ENCODE peak calls at places on chromosomes 1 and 21, in nine cellular contexts. D, F, V, B, I, T, E, O and Z are unnamed samples.
A peak's percentile ranks its signal among the peaks of the same experiment; 100 is the strongest.

GRCh38 chr1:50176563-50176885 is 67.8 kb downstream of the ELAVL4 start:
- DNase-seq in I (no peak), T (no peak), O (no peak), E (no peak), B (no peak), F (no peak), D (no peak), V (no peak), Z (no peak)

GRCh38 chr21:41526478-41527087 is 18.6 kb upstream of the TMPRSS2 start:
- DNase-seq in V (no peak), B (peak; percentile 80), T (no peak), D (no peak), O (no peak), E (no peak), F (no peak), I (no peak), Z (no peak)

GRCh38 chr1:24769656-24770651 is 24.7 kb downstream of the CLIC4 start:
- DNase-seq in E (no peak), I (peak; percentile 54), B (no peak), F (no peak), O (no peak), T (peak; percentile 89), D (no peak), V (peak; percentile 52), Z (peak; percentile 84)

GRCh38 chr1:26500488-26501175 is 28.4 kb downstream of the HMGN2 start:
- DNase-seq in F (peak; percentile 90), V (peak; percentile 92), D (peak; percentile 92), B (peak; percentile 93), E (peak; percentile 88), O (peak; percentile 89), I (peak; percentile 97), T (no peak), Z (peak; percentile 44)

GRCh38 chr1:54811066-54811465 is 9.9 kb upstream of the TTC22 start:
- DNase-seq in E (peak; percentile 26), T (no peak), F (no peak), O (no peak), V (no peak), B (peak; percentile 4), D (no peak), I (no peak), Z (no peak)

GRCh38 chr1:246805135-246805716 is 81.0 kb downstream of the SCCPDH start:
- DNase-seq in E (no peak), B (no peak), O (no peak), D (no peak), F (no peak), V (no peak), I (no peak), T (no peak), Z (no peak)

GRCh38 chr1:245370905-245371581 is 216.3 kb downstream of the KIF26B start:
- DNase-seq in O (no peak), B (peak; percentile 12), I (no peak), F (peak; percentile 79), T (no peak), V (peak; percentile 12), E (no peak), D (no peak), Z (no peak)

GRCh38 chr1:21811875-21812305 is at the start of gene LDLRAD2:
- DNase-seq in E (no peak), D (no peak), I (peak; percentile 16), F (no peak), B (no peak), O (no peak), V (no peak), T (no peak), Z (no peak)

GRCh38 chr1:46301406-46302090 is 1.9 kb downstream of the LRRC41 start:
- DNase-seq in O (peak; percentile 48), B (no peak), T (no peak), V (peak; percentile 76), F (peak; percentile 65), D (peak; percentile 74), I (no peak), E (no peak), Z (peak; percentile 19)

GRCh38 chr1:62228139-62228882 is 33.7 kb downstream of the L1TD1 start:
- DNase-seq in E (no peak), O (no peak), B (no peak), T (no peak), V (no peak), F (no peak), I (no peak), D (no peak), Z (no peak)

GRCh38 chr1:183180213-183180612 is 5.9 kb upstream of the LAMC2 start:
- DNase-seq in F (peak; percentile 65), I (no peak), D (no peak), O (no peak), E (no peak), V (no peak), B (peak; percentile 40), T (peak; percentile 71), Z (peak; percentile 84)

GRCh38 chr1:7583291-7584096 is 187.6 kb upstream of the VAMP3 start:
- DNase-seq in E (no peak), V (no peak), T (no peak), O (no peak), B (no peak), F (no peak), I (no peak), D (no peak), Z (no peak)

GRCh38 chr21:30216041-30216723 is at the start of gene CLDN8:
- DNase-seq in I (no peak), F (no peak), B (peak; percentile 65), D (no peak), O (no peak), V (no peak), E (no peak), T (no peak), Z (no peak)

GRCh38 chr1:238653693-238654321 is 732.6 kb upstream of the CHRM3 start:
- DNase-seq in D (no peak), T (no peak), F (no peak), B (no peak), V (no peak), E (no peak), I (no peak), O (no peak), Z (no peak)

GRCh38 chr1:44405804-44406743 is 1.0 kb downstream of the RNF220 start:
- DNase-seq in I (peak; percentile 51), D (no peak), O (peak; percentile 54), T (no peak), E (peak; percentile 48), B (no peak), V (peak; percentile 30), F (no peak), Z (no peak)

GRCh38 chr1:117967472-117967871 is 37.9 kb downstream of the WDR3 start:
- DNase-seq in O (no peak), D (no peak), F (no peak), V (peak; percentile 24), B (no peak), I (no peak), T (peak; percentile 14), E (no peak), Z (peak; percentile 29)

GRCh38 chr1:228364068-228364705 is 42.4 kb downstream of the TRIM11 start:
- DNase-seq in E (no peak), B (no peak), O (no peak), I (no peak), T (no peak), F (peak; percentile 23), V (no peak), D (peak; percentile 50), Z (no peak)

GRCh38 chr1:177611402-177611801 is 358.5 kb downstream of the SEC16B start:
- DNase-seq in F (no peak), I (no peak), E (no peak), D (no peak), T (no peak), O (no peak), B (no peak), V (no peak), Z (no peak)

GRCh38 chr1:1550591-1551432 is 10.4 kb upstream of the TMEM240 start:
- DNase-seq in I (no peak), V (no peak), D (peak; percentile 80), O (no peak), T (no peak), E (no peak), B (no peak), F (no peak), Z (no peak)
- TF ChIP-seq CTCF in I (peak; percentile 3), V (peak; percentile 5), D (peak; percentile 40), O (peak; percentile 60), T (peak; percentile 48), E (peak; percentile 12), B (no peak), F (peak; percentile 44), Z (peak; percentile 45)

DNA sequence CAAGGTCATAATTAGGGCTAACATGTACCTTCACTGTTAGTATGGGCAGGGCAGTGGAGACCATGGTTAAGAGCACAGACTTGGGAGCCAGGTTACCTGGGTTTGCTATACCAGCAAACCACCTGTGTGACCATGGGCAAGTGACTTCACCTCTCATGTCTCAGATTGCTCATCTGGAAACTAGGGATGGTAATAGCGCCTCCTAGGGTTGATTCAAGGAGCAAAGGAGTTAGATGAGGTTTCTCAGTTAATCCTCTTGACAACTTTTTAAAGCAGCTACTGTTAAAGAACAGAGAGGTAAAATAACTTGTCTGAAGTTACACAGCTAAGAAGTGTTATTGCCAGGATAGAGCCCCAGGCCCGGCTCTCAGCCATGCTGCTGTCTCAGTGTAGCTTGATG is 790 bp upstream of the MATN1 start:
- DNase-seq in F (no peak), B (no peak), D (no peak), V (no peak), E (no peak), O (no peak), I (no peak), T (no peak), Z (no peak)
- TF ChIP-seq CTCF in F (no peak), B (no peak), D (no peak), V (peak; percentile 43), E (no peak), O (peak; percentile 59), I (no peak), T (peak; percentile 6), Z (peak; percentile 7)

GRCh38 chr1:42957880-42958487 is 684 bp downstream of the SLC2A1 start:
- DNase-seq in I (peak; percentile 93), O (no peak), B (peak; percentile 62), T (no peak), E (peak; percentile 72), F (peak; percentile 65), V (peak; percentile 81), D (peak; percentile 60), Z (no peak)
- TF ChIP-seq CTCF in I (no peak), O (no peak), B (no peak), T (no peak), E (no peak), F (no peak), V (no peak), D (no peak), Z (no peak)

GRCh38 chr1:202658251-202658650 is 52.0 kb downstream of the SYT2 start:
- DNase-seq in F (no peak), O (no peak), E (no peak), V (no peak), T (no peak), B (no peak), D (no peak), I (no peak), Z (no peak)

GRCh38 chr1:202659541-202659940 is 50.7 kb downstream of the SYT2 start:
- DNase-seq in D (no peak), T (no peak), O (no peak), I (no peak), B (no peak), F (no peak), V (no peak), E (no peak), Z (no peak)

GRCh38 chr1:202658766-202659165 is 51.5 kb downstream of the SYT2 start:
- DNase-seq in T (no peak), D (no peak), I (no peak), E (no peak), F (no peak), O (no peak), B (no peak), V (no peak), Z (no peak)

GRCh38 chr1:202661136-202661845 is 49.0 kb downstream of the SYT2 start:
- DNase-seq in O (no peak), F (no peak), I (no peak), T (no peak), E (no peak), V (no peak), B (no peak), D (no peak), Z (no peak)

GRCh38 chr1:202659974-202660373 is 50.3 kb downstream of the SYT2 start:
- DNase-seq in T (no peak), F (no peak), E (no peak), O (no peak), D (no peak), B (no peak), I (no peak), V (peak; percentile 51), Z (no peak)
- TF ChIP-seq CTCF in T (no peak), F (no peak), E (no peak), O (peak; percentile 37), D (no peak), B (no peak), I (no peak), V (peak; percentile 21), Z (no peak)